ENCODE peak calls at places on chromosomes 12 and 14, in eight cellular contexts. Q is PC-3; L is GM23338; U is aorta; T is thyroid gland; R is caudate nucleus; K is CD4-positive, alpha-beta T cell; D is Peyer's patch. H is an unnamed sample.

GRCh38 chr12:15227004-15227679 is 5.9 kb upstream of the RERG start:
- DNase-seq in Q (peak; percentile 67), L (peak; percentile 78), U (peak; percentile 80), T (peak; percentile 71), R (no peak), K (no peak), D (no peak), H (peak; percentile 31)

GRCh38 chr12:13896063-13896626 is 85.3 kb downstream of the GRIN2B start:
- DNase-seq in Q (no peak), L (no peak), U (no peak), T (no peak), R (no peak), K (no peak), D (no peak), H (no peak)

GRCh38 chr12:112855375-112855774 is 51.4 kb upstream of the OAS1 start:
- DNase-seq in Q (peak; percentile 45), L (peak; percentile 80), U (no peak), T (no peak), R (no peak), K (no peak), D (no peak), H (no peak)

GRCh38 chr12:46774011-46774633 is 51.7 kb downstream of the SLC38A4 start:
- DNase-seq in Q (peak; percentile 65), L (no peak), U (no peak), T (no peak), R (no peak), K (no peak), D (no peak), H (no peak)

GRCh38 chr12:16218934-16219718 is 58.4 kb downstream of the SLC15A5 start:
- DNase-seq in Q (no peak), L (no peak), U (no peak), T (no peak), R (no peak), K (no peak), D (no peak), H (no peak)

GRCh38 chr14:84708865-84709264 is 821.1 kb upstream of the FLRT2 start:
- DNase-seq in Q (no peak), L (no peak), U (no peak), T (peak; percentile 8), R (no peak), K (no peak), D (no peak), H (no peak)

GRCh38 chr12:29517265-29517664 is 19.8 kb upstream of the OVCH1 start:
- DNase-seq in Q (peak; percentile 62), L (no peak), U (no peak), T (no peak), R (no peak), K (no peak), D (no peak), H (peak; percentile 23)

GRCh38 chr12:57234571-57235011 is 5.1 kb downstream of the SHMT2 start:
- DNase-seq in Q (no peak), L (no peak), U (peak; percentile 68), T (no peak), R (no peak), K (no peak), D (peak; percentile 56), H (no peak)

GRCh38 chr14:57182760-57183503 is 85.8 kb downstream of the EXOC5 start:
- DNase-seq in Q (peak; percentile 67), L (peak; percentile 74), U (no peak), T (peak; percentile 16), R (no peak), K (no peak), D (no peak), H (no peak)

GRCh38 chr14:89351958-89352404 is 65.1 kb downstream of the FOXN3 start:
- DNase-seq in Q (no peak), L (no peak), U (no peak), T (no peak), R (no peak), K (no peak), D (no peak), H (no peak)

GRCh38 chr12:96249196-96250118 is 55.3 kb downstream of the ELK3 start:
- DNase-seq in Q (no peak), L (no peak), U (no peak), T (no peak), R (no peak), K (no peak), D (no peak), H (no peak)

GRCh38 chr12:129069886-129070285 is 216.6 kb downstream of the GLT1D1 start:
- DNase-seq in Q (no peak), L (peak; percentile 65), U (no peak), T (no peak), R (no peak), K (no peak), D (no peak), H (no peak)

GRCh38 chr14:89576960-89577359 is 159.9 kb upstream of the FOXN3 start:
- DNase-seq in Q (no peak), L (peak; percentile 75), U (no peak), T (no peak), R (no peak), K (no peak), D (no peak), H (no peak)

GRCh38 chr12:120474092-120474960 is 4.8 kb upstream of the SRSF9 start:
- DNase-seq in Q (peak; percentile 99), L (peak; percentile 42), U (no peak), T (peak; percentile 8), R (no peak), K (no peak), D (no peak), H (peak; percentile 65)

GRCh38 chr12:12561305-12562015 is 1.2 kb downstream of the DUSP16 start:
- DNase-seq in Q (peak; percentile 36), L (peak; percentile 62), U (peak; percentile 88), T (peak; percentile 70), R (no peak), K (peak; percentile 32), D (peak; percentile 34), H (peak; percentile 41)

GRCh38 chr12:12558291-12558690 is 4.4 kb downstream of the DUSP16 start:
- DNase-seq in Q (no peak), L (no peak), U (no peak), T (no peak), R (no peak), K (no peak), D (no peak), H (no peak)

GRCh38 chr12:12557733-12558132 is 4.9 kb downstream of the DUSP16 start:
- DNase-seq in Q (no peak), L (peak; percentile 52), U (no peak), T (no peak), R (no peak), K (no peak), D (no peak), H (no peak)

GRCh38 chr12:12560587-12561304 is 1.9 kb downstream of the DUSP16 start:
- DNase-seq in Q (peak; percentile 79), L (peak; percentile 30), U (no peak), T (peak; percentile 57), R (no peak), K (peak; percentile 71), D (peak; percentile 46), H (peak; percentile 78)

DNA sequence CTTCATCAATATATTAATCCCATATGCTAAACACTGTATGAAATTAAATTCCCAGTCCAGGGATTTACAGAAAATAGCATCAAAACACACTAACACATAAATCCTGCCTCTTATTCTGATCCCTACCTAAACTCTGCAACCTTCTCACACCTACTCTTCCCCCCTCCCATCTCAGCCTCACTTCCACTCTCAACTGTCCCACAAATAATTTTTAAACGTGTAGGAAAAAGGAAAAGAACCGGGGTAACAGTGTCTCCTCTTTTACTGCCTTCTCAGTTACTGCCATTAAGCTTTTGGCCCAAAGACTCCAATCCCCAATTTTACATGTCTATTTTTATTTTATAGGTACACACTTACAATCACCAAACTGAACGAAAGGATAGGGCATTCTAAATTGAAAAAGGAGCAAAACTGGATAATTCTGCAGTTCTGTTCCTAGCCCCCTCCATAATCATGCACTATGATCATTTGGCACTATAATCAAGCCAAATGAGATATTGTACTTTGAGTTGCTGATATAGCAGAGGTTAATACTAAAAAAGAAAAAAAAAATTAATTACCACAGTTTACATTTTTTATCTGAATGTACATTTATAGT is 2.9 kb downstream of the DUSP16 start:
- DNase-seq in Q (no peak), L (no peak), U (no peak), T (no peak), R (no peak), K (no peak), D (no peak), H (no peak)
- H3K27ac ChIP-seq in Q (peak overlapping the region; percentile 98), L (peak overlapping the region; percentile 64), U (no peak overlapping the region), T (no peak overlapping the region), R (no peak overlapping the region), K (no peak overlapping the region), D (no peak overlapping the region), H (peak overlapping the region; percentile 100)

DNA sequence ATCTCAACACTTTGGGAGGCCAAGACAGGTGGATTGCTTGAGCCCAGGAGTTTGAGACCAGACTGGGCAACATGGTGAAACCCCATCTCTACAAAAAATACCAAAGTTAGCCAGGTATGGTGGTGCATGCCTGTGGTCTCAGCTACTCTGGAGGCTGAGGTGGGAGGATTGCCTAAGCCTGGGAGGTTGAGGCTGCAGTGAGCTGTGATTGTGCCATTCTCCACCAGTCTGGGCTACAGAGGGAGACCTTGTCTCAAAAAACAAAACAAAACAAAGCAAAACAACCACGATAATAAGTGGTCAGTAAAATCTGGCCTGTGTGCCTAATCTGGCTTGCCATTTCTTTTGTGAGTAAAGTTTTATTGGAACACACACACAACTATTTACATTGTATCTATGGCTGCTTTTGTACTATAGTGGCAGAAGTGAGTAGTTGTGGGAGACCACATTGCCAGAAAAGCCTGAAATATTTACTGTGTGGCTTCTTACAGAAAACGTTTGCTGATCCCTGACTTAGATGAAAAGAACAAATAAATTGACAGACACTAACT is 19.4 kb upstream of the KLRG1 start:
- DNase-seq in Q (no peak), L (no peak), U (no peak), T (no peak), R (no peak), K (no peak), D (no peak), H (no peak)
- H3K27ac ChIP-seq in Q (no peak overlapping the region), L (no peak overlapping the region), U (no peak overlapping the region), T (no peak overlapping the region), R (no peak overlapping the region), K (no peak overlapping the region), D (no peak overlapping the region), H (no peak overlapping the region)

DNA sequence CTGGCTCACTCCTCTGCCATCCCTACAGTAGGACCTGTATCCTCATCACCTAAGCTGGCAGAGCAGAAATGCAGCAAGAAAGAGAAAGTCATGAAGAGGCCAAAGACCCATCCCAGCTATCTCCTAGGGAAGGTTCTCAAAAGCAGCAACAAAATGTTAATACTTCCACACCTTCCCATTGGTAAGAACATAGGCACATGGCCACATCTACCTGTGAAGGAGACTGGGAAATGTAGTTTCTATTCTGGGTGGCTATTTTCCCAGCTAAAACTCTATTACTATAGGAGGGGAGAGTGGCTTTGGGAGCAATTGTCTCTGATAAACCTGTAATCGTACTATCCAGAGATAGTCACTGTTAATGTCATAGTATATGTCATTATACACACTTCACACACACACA is 13.7 kb upstream of the EIF2B2 start:
- DNase-seq in Q (no peak), L (peak; percentile 56), U (no peak), T (no peak), R (no peak), K (no peak), D (no peak), H (no peak)
- H3K27ac ChIP-seq in Q (peak overlapping the region; percentile 25), L (no peak overlapping the region), U (no peak overlapping the region), T (no peak overlapping the region), R (no peak overlapping the region), K (no peak overlapping the region), D (no peak overlapping the region), H (no peak overlapping the region)

DNA sequence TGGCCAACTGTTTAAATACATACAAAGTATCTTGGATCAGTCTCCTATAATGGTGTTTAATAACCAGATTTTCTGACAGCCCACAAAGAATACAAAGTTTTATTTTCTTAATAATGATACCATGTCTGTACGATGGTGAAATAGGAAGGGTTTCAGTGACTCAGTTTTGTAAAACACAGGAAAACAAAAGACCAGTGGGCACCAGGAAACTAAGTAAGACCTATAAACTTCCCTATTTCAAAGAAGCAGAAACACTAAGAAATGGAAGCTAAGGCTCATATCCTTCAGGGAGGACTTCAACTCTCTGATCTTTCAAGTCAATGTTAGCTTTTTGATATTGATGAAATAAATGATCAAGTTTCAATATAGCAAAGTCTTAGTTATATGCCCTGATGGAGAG is 196.0 kb downstream of the DUSP6 start:
- DNase-seq in Q (no peak), L (no peak), U (no peak), T (no peak), R (no peak), K (no peak), D (no peak), H (no peak)
- H3K27ac ChIP-seq in Q (no peak overlapping the region), L (no peak overlapping the region), U (no peak overlapping the region), T (no peak overlapping the region), R (no peak overlapping the region), K (no peak overlapping the region), D (no peak overlapping the region), H (no peak overlapping the region)